ENCODE peak calls at places on chromosomes 13 and 19, in nine cellular contexts. W is HFF-Myc, Z is cardiac muscle cell, H is AG10803, P is spleen, X is tibial nerve, C is IMR-90, Y is fibroblast of lung, J is neural progenitor cell. F is an unnamed sample.
A peak's percentile ranks its signal among the peaks of the same experiment; 100 is the strongest.

GRCh38 chr19:42421591-42422031 is 5.6 kb downstream of the LIPE start:
- DNase-seq in H (no peak), C (no peak), X (no peak), J (no peak), P (peak; percentile 80), W (no peak), Y (no peak), Z (no peak), F (no peak)

GRCh38 chr13:94382520-94382919 is 97.0 kb downstream of the DCT start:
- DNase-seq in Z (no peak), J (no peak), W (no peak), P (no peak), Y (no peak), C (no peak), H (no peak), X (no peak), F (no peak)

GRCh38 chr19:34847393-34847792 is 74.4 kb upstream of the ZNF599 start:
- DNase-seq in Y (no peak), P (no peak), W (no peak), H (no peak), C (no peak), Z (no peak), X (no peak), J (no peak), F (no peak)

GRCh38 chr13:37293295-37293694 is 187.8 kb upstream of the CSNK1A1L start:
- DNase-seq in C (no peak), Z (no peak), Y (no peak), P (no peak), W (no peak), J (no peak), H (no peak), X (no peak), F (no peak)

GRCh38 chr13:78587395-78587794 is 16.0 kb downstream of the POU4F1 start:
- DNase-seq in Y (no peak), C (no peak), P (no peak), X (no peak), Z (no peak), J (peak; percentile 24), W (no peak), H (no peak), F (no peak)

GRCh38 chr19:29927944-29928669 is 13.9 kb upstream of the URI1 start:
- DNase-seq in Y (no peak), P (no peak), J (peak; percentile 68), W (no peak), H (no peak), C (no peak), Z (peak; percentile 29), X (no peak), F (peak; percentile 65)

GRCh38 chr19:14113762-14114414 is 3.7 kb downstream of the PRKACA start:
- DNase-seq in P (peak; percentile 88), Y (no peak), W (no peak), C (no peak), J (no peak), Z (no peak), H (no peak), X (no peak), F (no peak)

GRCh38 chr19:29873024-29873800 is 61.4 kb downstream of the CCNE1 start:
- DNase-seq in P (peak; percentile 92), H (peak; percentile 20), W (no peak), C (no peak), Z (peak; percentile 77), Y (peak; percentile 9), X (peak; percentile 9), J (peak; percentile 86), F (no peak)

GRCh38 chr13:112510002-112510780 is 77.8 kb downstream of the TUBGCP3 start:
- DNase-seq in C (peak; percentile 71), Y (peak; percentile 76), Z (peak; percentile 83), W (peak; percentile 35), J (peak; percentile 81), P (no peak), H (peak; percentile 78), X (no peak), F (no peak)

GRCh38 chr19:6238643-6239281 is 41.0 kb downstream of the MLLT1 start:
- DNase-seq in Z (no peak), J (no peak), P (peak; percentile 66), C (peak; percentile 34), H (peak; percentile 81), Y (peak; percentile 64), W (no peak), X (peak; percentile 29), F (no peak)

GRCh38 chr13:73189365-73189764 is 130.6 kb downstream of the KLF5 start:
- DNase-seq in C (no peak), H (no peak), Z (no peak), X (no peak), Y (no peak), J (no peak), W (no peak), P (no peak), F (no peak)

GRCh38 chr19:2230029-2230531 is 6.0 kb downstream of the PLEKHJ1 start:
- DNase-seq in W (no peak), C (no peak), P (no peak), Z (no peak), Y (no peak), J (no peak), H (no peak), X (no peak), F (no peak)

GRCh38 chr19:2233601-2234280 is 2.4 kb downstream of the PLEKHJ1 start:
- DNase-seq in X (no peak), H (no peak), P (no peak), Z (no peak), J (no peak), C (no peak), W (no peak), Y (no peak), F (no peak)

GRCh38 chr19:2230807-2231533 is 5.2 kb downstream of the PLEKHJ1 start:
- DNase-seq in Y (peak; percentile 51), W (no peak), C (no peak), H (no peak), X (no peak), Z (no peak), J (no peak), P (no peak), F (no peak)

GRCh38 chr19:2232286-2233151 is 3.6 kb downstream of the PLEKHJ1 start:
- DNase-seq in J (no peak), H (no peak), Z (no peak), C (no peak), Y (no peak), W (no peak), P (no peak), X (no peak), F (no peak)

GRCh38 chr19:2231621-2232221 is 4.4 kb downstream of the PLEKHJ1 start:
- DNase-seq in J (no peak), P (no peak), X (no peak), H (no peak), W (no peak), Z (no peak), C (no peak), Y (no peak), F (no peak)
- TF ChIP-seq CTCF in J (peak; percentile 11), P (no peak), X (peak; percentile 17), H (peak; percentile 24), W (no peak), Z (no peak), C (no peak), Y (no peak), F (peak; percentile 34)

GRCh38 chr19:47446534-47447469 is 24.9 kb downstream of the SLC8A2 start:
- DNase-seq in P (no peak), X (no peak), J (peak; percentile 79), Z (peak; percentile 61), C (no peak), H (no peak), W (no peak), Y (no peak), F (no peak)
- H3K4me3 ChIP-seq in P (no peak overlapping the region), X (no peak overlapping the region), J (peak overlapping the region; percentile 18), Z (peak overlapping the region; percentile 17), C (no peak overlapping the region), H (no peak overlapping the region), W (no peak overlapping the region), Y (no peak overlapping the region), F (no peak overlapping the region)

GRCh38 chr13:45121421-45121820 is 1.1 kb downstream of the GTF2F2 start:
- DNase-seq in H (peak; percentile 44), C (peak; percentile 53), J (peak; percentile 36), X (no peak), Y (peak; percentile 33), P (no peak), Z (peak; percentile 15), W (no peak), F (no peak)
- TF ChIP-seq CTCF in H (peak; percentile 35), C (peak; percentile 31), J (peak; percentile 27), X (no peak), Y (peak; percentile 4), P (no peak), Z (peak; percentile 17), W (peak; percentile 26), F (no peak)

GRCh38 chr19:1986357-1987162 is 29.0 kb downstream of the BTBD2 start:
- DNase-seq in P (no peak), H (no peak), X (no peak), W (no peak), Z (no peak), J (no peak), C (no peak), Y (no peak), F (no peak)
- H3K4me3 ChIP-seq in P (no peak overlapping the region), H (no peak overlapping the region), X (no peak overlapping the region), W (no peak overlapping the region), Z (no peak overlapping the region), J (no peak overlapping the region), C (no peak overlapping the region), Y (no peak overlapping the region), F (no peak overlapping the region)

GRCh38 chr19:32567486-32567885 is 13.5 kb upstream of the PDCD5 start:
- DNase-seq in Y (no peak), W (no peak), P (no peak), J (no peak), H (no peak), C (no peak), X (no peak), Z (no peak), F (no peak)

GRCh38 chr19:32566246-32566830 is 14.7 kb upstream of the PDCD5 start:
- DNase-seq in P (no peak), J (no peak), C (peak; percentile 29), H (peak; percentile 55), Z (no peak), Y (peak; percentile 12), X (no peak), W (no peak), F (no peak)

GRCh38 chr19:32570081-32570785 is 10.8 kb upstream of the PDCD5 start:
- DNase-seq in X (peak; percentile 36), P (no peak), J (peak; percentile 81), Y (peak; percentile 67), Z (peak; percentile 59), H (peak; percentile 63), W (peak; percentile 30), C (peak; percentile 57), F (no peak)
- TF ChIP-seq CTCF in X (peak; percentile 57), P (peak; percentile 51), J (peak; percentile 87), Y (peak; percentile 75), Z (peak; percentile 75), H (peak; percentile 84), W (peak; percentile 80), C (peak; percentile 77), F (peak; percentile 70)

GRCh38 chr19:7801020-7801570 is 28.9 kb upstream of the EVI5L start:
- DNase-seq in C (no peak), P (peak; percentile 12), X (no peak), J (no peak), Y (no peak), W (no peak), Z (no peak), H (no peak), F (no peak)

GRCh38 chr19:7795555-7796161 is 32.6 kb downstream of the CLEC4M start:
- DNase-seq in C (peak; percentile 78), H (no peak), J (no peak), W (no peak), Z (no peak), X (no peak), Y (no peak), P (no peak), F (no peak)

GRCh38 chr19:7799640-7800355 is 30.2 kb upstream of the EVI5L start:
- DNase-seq in H (peak; percentile 63), C (peak; percentile 81), W (peak; percentile 43), Y (peak; percentile 82), J (peak; percentile 91), P (peak; percentile 85), Z (peak; percentile 92), X (peak; percentile 81), F (peak; percentile 35)
- H3K4me3 ChIP-seq in H (peak overlapping the region; percentile 45), C (peak overlapping the region; percentile 20), W (no peak overlapping the region), Y (peak overlapping the region; percentile 42), J (peak overlapping the region; percentile 34), P (no peak overlapping the region), Z (no peak overlapping the region), X (peak overlapping the region; percentile 32), F (peak overlapping the region; percentile 41)